ENCODE peak calls at places on chromosomes 2 and 18, in ten cellular contexts. Z is body of pancreas; H is endodermal cell; L is stimulated activated CD4-positive, alpha-beta T cell treated with anti-CD3 and anti-CD28 coated beads, TNF-alpha, amount 100 ng/mL, for 1 hour; J is B cell; W is fibroblast of villous mesenchyme; S is GOT3; V is mesothelial cell of epicardium; X is cardiac fibroblast; N is activated CD4-positive, alpha-beta T cell treated with anti-CD3 and anti-CD28 coated beads, Interleukin-2, amount 50 U/mL, for 48 hours. O is an unnamed sample.

GRCh38 chr2:38571186-38571585 is 31.5 kb downstream of the HNRNPLL start:
- DNase-seq in Z (no peak), H (no peak), L (no peak), J (no peak), W (no peak), S (no peak), V (no peak), X (no peak), N (no peak), O (no peak)

GRCh38 chr2:201298462-201298861 is 38.1 kb downstream of the CASP8 start:
- DNase-seq in Z (no peak), H (no peak), L (no peak), J (no peak), W (peak), S (no peak), V (no peak), X (no peak), N (no peak), O (no peak)

GRCh38 chr2:109375131-109375561 is 238.6 kb downstream of the SEPTIN10 start:
- DNase-seq in Z (no peak), H (peak), L (no peak), J (peak), W (no peak), S (no peak), V (peak), X (no peak), N (no peak), O (peak)

GRCh38 chr18:23512641-23513040 is 9.3 kb downstream of the RMC1 start:
- DNase-seq in Z (no peak), H (no peak), L (no peak), J (no peak), W (peak), S (no peak), V (no peak), X (peak), N (no peak), O (no peak)

GRCh38 chr18:68221116-68221724 is 493.7 kb downstream of the TMX3 start:
- DNase-seq in Z (no peak), H (no peak), L (no peak), J (no peak), W (peak), S (no peak), V (no peak), X (no peak), N (no peak), O (no peak)

GRCh38 chr2:33267745-33268144 is 208.7 kb upstream of the RASGRP3 start:
- DNase-seq in Z (no peak), H (no peak), L (no peak), J (no peak), W (peak), S (no peak), V (no peak), X (peak), N (no peak), O (no peak)

GRCh38 chr2:221612800-221613199 is 40.7 kb upstream of the EPHA4 start:
- DNase-seq in Z (no peak), H (no peak), L (no peak), J (no peak), W (no peak), S (no peak), V (no peak), X (no peak), N (no peak), O (no peak)

GRCh38 chr2:25697559-25698341 is 24.4 kb upstream of the DTNB start:
- DNase-seq in Z (no peak), H (peak), L (no peak), J (no peak), W (no peak), S (no peak), V (no peak), X (peak), N (no peak), O (no peak)

GRCh38 chr2:109014476-109014875 is 25.5 kb upstream of the EDAR start:
- DNase-seq in Z (no peak), H (no peak), L (no peak), J (no peak), W (no peak), S (no peak), V (no peak), X (no peak), N (no peak), O (no peak)

GRCh38 chr2:63503818-63504217 is 84.5 kb downstream of the WDPCP start:
- DNase-seq in Z (no peak), H (no peak), L (no peak), J (no peak), W (no peak), S (no peak), V (no peak), X (no peak), N (no peak), O (no peak)

GRCh38 chr2:215787565-215788178 is 225.7 kb downstream of the MREG start:
- DNase-seq in Z (no peak), H (no peak), L (no peak), J (no peak), W (no peak), S (no peak), V (no peak), X (no peak), N (no peak), O (no peak)

GRCh38 chr2:216694201-216694825 is 1.0 kb downstream of the IGFBP5 start:
- DNase-seq in Z (peak), H (peak), L (no peak), J (no peak), W (peak), S (no peak), V (peak), X (peak), N (peak), O (peak)